ENCODE peak calls at places on chromosomes 6 and 20, in seven cellular contexts. O is T-cell; S is posterior cingulate gyrus; C is upper lobe of right lung; J is left ventricle myocardium inferior; M is activated T-cell treated with anti-CD3 and anti-CD28 coated beads, Interleukin-2, amount 50 U/mL, for 1 hour; V is left cardiac atrium. N is an unnamed sample.

GRCh38 chr20:48617481-48617880 is 210.3 kb downstream of the PREX1 start:
- DNase-seq in S (no peak), V (no peak), J (no peak), M (no peak), O (no peak), C (peak), N (no peak)

GRCh38 chr20:54234991-54235390 is 27.1 kb downstream of the PFDN4 start:
- DNase-seq in O (no peak), M (no peak), C (no peak), V (no peak), S (no peak), J (no peak), N (no peak)

GRCh38 chr6:92945799-92946198 is 473.6 kb downstream of the EPHA7 start:
- DNase-seq in V (no peak), S (no peak), M (no peak), C (no peak), J (no peak), O (no peak), N (no peak)

GRCh38 chr6:12530345-12530744 is 186.2 kb upstream of the PHACTR1 start:
- DNase-seq in M (no peak), J (no peak), O (no peak), S (no peak), C (no peak), V (no peak), N (no peak)

GRCh38 chr20:46558511-46558959 is 8.1 kb upstream of the OCSTAMP start:
- DNase-seq in O (no peak), J (no peak), C (no peak), V (peak), M (no peak), S (no peak), N (no peak)

GRCh38 chr20:36836591-36837329 is 39.2 kb upstream of the TLDC2 start:
- DNase-seq in M (no peak), O (no peak), C (peak), V (peak), S (peak), J (no peak), N (peak)

GRCh38 chr20:11372831-11373230 is 544.9 kb upstream of the BTBD3 start:
- DNase-seq in S (no peak), V (no peak), J (no peak), M (no peak), O (no peak), C (no peak), N (no peak)

GRCh38 chr6:16345449-16346330 is 107.3 kb downstream of the GMPR start:
- DNase-seq in M (no peak), V (no peak), C (no peak), O (no peak), S (no peak), J (no peak), N (no peak)

GRCh38 chr6:82178084-82178758 is 69.3 kb downstream of the IBTK start:
- DNase-seq in J (no peak), S (no peak), M (no peak), V (no peak), C (no peak), O (no peak), N (no peak)

GRCh38 chr6:158022749-158023596 is 41.3 kb downstream of the SYNJ2 start:
- DNase-seq in V (peak), S (no peak), C (peak), M (no peak), O (no peak), J (peak), N (no peak)

GRCh38 chr20:60224914-60225313 is 266.7 kb downstream of the CDH26 start:
- DNase-seq in O (no peak), J (no peak), V (no peak), S (no peak), M (no peak), C (no peak), N (no peak)

GRCh38 chr6:30443657-30444450 is 45.5 kb upstream of the HLA-E start:
- DNase-seq in O (no peak), V (no peak), S (no peak), J (no peak), M (no peak), C (no peak), N (no peak)

GRCh38 chr6:87198496-87198895 is 43.1 kb downstream of the ZNF292 start:
- DNase-seq in O (no peak), S (no peak), C (no peak), J (no peak), M (no peak), V (no peak), N (no peak)

GRCh38 chr20:40255368-40255767 is 433.7 kb downstream of the MAFB start:
- DNase-seq in V (no peak), M (no peak), C (no peak), J (no peak), S (no peak), O (no peak), N (no peak)

GRCh38 chr20:51360451-51361230 is 181.9 kb downstream of the NFATC2 start:
- DNase-seq in S (no peak), M (no peak), C (peak), J (no peak), V (no peak), O (no peak), N (no peak)

GRCh38 chr20:50475879-50476292 is 34.3 kb upstream of the PTPN1 start:
- DNase-seq in O (no peak), J (no peak), S (no peak), M (no peak), V (no peak), C (no peak), N (no peak)

GRCh38 chr6:135250751-135251356 is 69.7 kb downstream of the MYB start:
- DNase-seq in M (no peak), J (no peak), O (no peak), S (no peak), V (no peak), C (no peak), N (no peak)

GRCh38 chr6:32148722-32149576 is 2.8 kb downstream of the PRRT1 start:
- DNase-seq in O (peak), C (peak), J (no peak), S (no peak), V (peak), M (peak), N (no peak)

GRCh38 chr6:105981002-105981887 is 104.9 kb upstream of the PRDM1 start:
- DNase-seq in M (peak), C (no peak), O (peak), V (no peak), J (peak), S (no peak), N (no peak)

GRCh38 chr6:157070403-157071107 is 252.8 kb downstream of the TMEM242 start:
- DNase-seq in C (no peak), V (no peak), S (no peak), M (no peak), J (no peak), O (no peak), N (no peak)

GRCh38 chr6:148251891-148252290 is 90.7 kb upstream of the SASH1 start:
- DNase-seq in V (no peak), C (no peak), J (no peak), O (no peak), M (no peak), S (no peak), N (no peak)

GRCh38 chr6:149750136-149750609 is 632 bp downstream of the PCMT1 start:
- DNase-seq in C (no peak), M (no peak), J (peak), S (peak), O (no peak), V (no peak), N (peak)